ENCODE peak calls at places on chromosomes 7 and 10, in four cellular contexts. X is transverse colon, Y is right lobe of liver, R is heart left ventricle. A is an unnamed sample.

GRCh38 chr10:79202188-79203013 is 133.6 kb downstream of the ZMIZ1 start:
- DNase-seq in X (peak; percentile 38), Y (no peak), R (no peak), A (no peak)

GRCh38 chr10:103416436-103417147 is 20.2 kb downstream of the PDCD11 start:
- DNase-seq in X (peak; percentile 67), Y (no peak), R (no peak), A (peak; percentile 62)

GRCh38 chr10:30763933-30764332 is 134.4 kb upstream of the LYZL2 start:
- DNase-seq in X (peak; percentile 54), Y (no peak), R (no peak), A (no peak)

GRCh38 chr10:18216482-18216881 is 76.3 kb downstream of the CACNB2 start:
- DNase-seq in X (no peak), Y (no peak), R (no peak), A (no peak)

GRCh38 chr10:53023411-53023810 is 250.8 kb upstream of the MBL2 start:
- DNase-seq in X (no peak), Y (no peak), R (no peak), A (no peak)

GRCh38 chr7:156493942-156494341 is 146.6 kb upstream of the RNF32 start:
- DNase-seq in X (no peak), Y (no peak), R (no peak), A (no peak)

GRCh38 chr7:151264615-151265014 is 16.1 kb upstream of the SMARCD3 start:
- DNase-seq in X (no peak), Y (no peak), R (no peak), A (no peak)

GRCh38 chr7:101232141-101232821 is 5.3 kb downstream of the CLDN15 start:
- DNase-seq in X (peak; percentile 88), Y (no peak), R (no peak), A (peak; percentile 59)

GRCh38 chr10:100825325-100825875 is 80.0 kb downstream of the PAX2 start:
- DNase-seq in X (no peak), Y (no peak), R (no peak), A (no peak)

GRCh38 chr10:27783660-27784059 is 38.0 kb upstream of the MKX start:
- DNase-seq in X (no peak), Y (no peak), R (no peak), A (no peak)

GRCh38 chr10:36023939-36024338 is 381.8 kb upstream of the FZD8 start:
- DNase-seq in X (no peak), Y (no peak), R (no peak), A (no peak)

GRCh38 chr7:113892818-113893217 is 26.0 kb downstream of the PPP1R3A start:
- DNase-seq in X (no peak), Y (no peak), R (no peak), A (no peak)

GRCh38 chr10:61588770-61589211 is 73.9 kb upstream of the CABCOCO1 start:
- DNase-seq in X (no peak), Y (no peak), R (no peak), A (no peak)

GRCh38 chr7:158824028-158824427 is 5.3 kb downstream of the ESYT2 start:
- DNase-seq in X (peak; percentile 39), Y (no peak), R (no peak), A (no peak)

GRCh38 chr10:37854606-37855005 is 2.8 kb downstream of the ZNF248 start:
- DNase-seq in X (no peak), Y (no peak), R (no peak), A (no peak)

GRCh38 chr7:34430456-34430855 is 227.6 kb upstream of the NPSR1 start:
- DNase-seq in X (no peak), Y (no peak), R (no peak), A (peak; percentile 12)

GRCh38 chr7:44280636-44280992 is 44.8 kb downstream of the CAMK2B start:
- DNase-seq in X (peak; percentile 3), Y (no peak), R (no peak), A (no peak)

GRCh38 chr7:19916011-19916410 is 142.6 kb upstream of the TMEM196 start:
- DNase-seq in X (no peak), Y (no peak), R (no peak), A (no peak)

GRCh38 chr10:18723801-18724200 is 64.6 kb downstream of the ARL5B start:
- DNase-seq in X (no peak), Y (no peak), R (no peak), A (no peak)

GRCh38 chr10:132632091-132632561 is 94.5 kb downstream of the INPP5A start:
- DNase-seq in X (no peak), Y (peak; percentile 51), R (peak; percentile 83), A (no peak)

GRCh38 chr7:68700414-68700813 is 897.9 kb upstream of the AUTS2 start:
- DNase-seq in X (no peak), Y (no peak), R (no peak), A (no peak)

GRCh38 chr10:13528138-13528874 is 508 bp downstream of the BEND7 start:
- DNase-seq in X (peak; percentile 43), Y (peak; percentile 63), R (peak; percentile 61), A (peak; percentile 6)

GRCh38 chr10:124354411-124355382 is 64.0 kb downstream of the OAT start:
- DNase-seq in X (peak; percentile 33), Y (peak; percentile 87), R (peak; percentile 79), A (no peak)

GRCh38 chr10:77274046-77274795 is 363.4 kb downstream of the KCNMA1 start:
- DNase-seq in X (no peak), Y (no peak), R (no peak), A (no peak)

GRCh38 chr7:35334511-35334910 is 80.6 kb upstream of the TBX20 start:
- DNase-seq in X (no peak), Y (no peak), R (no peak), A (no peak)

GRCh38 chr10:98878418-98878817 is 357.2 kb downstream of the HPSE2 start:
- DNase-seq in X (no peak), Y (no peak), R (no peak), A (no peak)

GRCh38 chr10:97724341-97724941 is 10.9 kb downstream of the MARVELD1 start:
- DNase-seq in X (peak; percentile 54), Y (peak; percentile 48), R (no peak), A (no peak)

GRCh38 chr10:95048206-95048605 is 21.1 kb downstream of the CYP2C8 start:
- DNase-seq in X (no peak), Y (no peak), R (no peak), A (no peak)

GRCh38 chr10:118314882-118315281 is 27.2 kb downstream of the FAM204A start:
- DNase-seq in X (no peak), Y (no peak), R (no peak), A (no peak)

GRCh38 chr10:132443605-132443997 is 46.6 kb downstream of the PWWP2B start:
- DNase-seq in X (peak; percentile 66), Y (no peak), R (peak; percentile 73), A (no peak)

GRCh38 chr7:47357863-47358262 is 224.0 kb downstream of the TNS3 start:
- DNase-seq in X (peak; percentile 8), Y (no peak), R (no peak), A (no peak)

GRCh38 chr7:4849390-4849789 is 12.4 kb downstream of the PAPOLB start:
- DNase-seq in X (no peak), Y (no peak), R (no peak), A (peak; percentile 28)

GRCh38 chr7:155381852-155382801 is 75.8 kb upstream of the EN2 start:
- DNase-seq in X (no peak), Y (peak; percentile 48), R (no peak), A (no peak)
- H3K4me3 ChIP-seq in X (no peak overlapping the region), Y (no peak overlapping the region), R (peak overlapping the region; percentile 27), A (peak overlapping the region; percentile 16)

GRCh38 chr7:135557455-135558336 is at the start of gene NUP205:
- DNase-seq in X (peak; percentile 65), Y (peak; percentile 78), R (peak; percentile 84), A (peak; percentile 44)
- TF ChIP-seq POLR2A in X (peak; percentile 27), Y (peak; percentile 23), R (no peak), A (peak; percentile 24)

GRCh38 chr10:7817576-7817975 is 729 bp upstream of the TAF3 start:
- DNase-seq in X (no peak), Y (no peak), R (no peak), A (no peak)
- H3K4me3 ChIP-seq in X (peak overlapping the region; percentile 84), Y (peak overlapping the region; percentile 98), R (peak overlapping the region; percentile 99), A (peak overlapping the region; percentile 99)

DNA sequence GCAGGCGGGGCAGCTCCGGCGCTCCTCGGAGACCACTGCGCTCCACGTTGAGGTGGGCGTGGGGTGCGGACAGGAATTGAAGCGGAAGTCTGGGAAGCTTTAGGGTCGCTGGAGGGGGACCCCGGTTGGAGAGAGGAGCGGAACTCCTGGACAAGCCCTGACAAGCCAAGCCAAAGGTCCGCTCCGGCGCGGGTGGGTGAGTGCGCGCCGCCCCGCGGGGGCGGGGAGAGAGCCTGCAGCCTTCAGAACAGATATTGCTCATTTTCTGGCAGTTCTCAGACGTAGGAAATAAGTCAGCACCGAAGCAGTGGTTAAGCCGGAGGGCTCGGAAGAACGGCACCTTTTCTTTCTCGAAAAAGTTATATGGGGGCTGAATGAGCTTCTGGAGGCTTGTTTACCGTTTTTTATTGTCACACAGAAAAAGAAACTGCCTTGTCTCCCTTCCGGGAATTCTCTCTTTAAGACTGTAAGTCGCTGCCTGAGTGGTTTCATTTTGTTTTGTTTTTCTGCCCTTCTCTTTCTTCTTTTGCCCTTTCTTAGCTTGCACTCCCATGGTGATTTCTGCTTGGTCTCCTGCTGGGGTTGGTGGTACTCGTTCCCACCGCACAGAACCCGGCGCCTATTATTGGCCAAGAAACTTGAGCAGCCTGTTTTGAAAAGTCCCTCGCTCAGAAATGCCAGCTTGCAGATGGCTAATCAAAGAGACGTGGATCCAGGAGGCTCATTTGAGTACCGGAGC is 732 bp downstream of the FAS start:
- DNase-seq in X (peak; percentile 70), Y (peak; percentile 86), R (peak; percentile 86), A (peak; percentile 65)
- TF ChIP-seq POLR2A in X (peak; percentile 53), Y (peak; percentile 20), R (peak; percentile 55), A (peak; percentile 37)

GRCh38 chr10:72612203-72612826 is 13.6 kb downstream of the MICU1 start:
- DNase-seq in X (no peak), Y (no peak), R (no peak), A (no peak)

GRCh38 chr10:72615985-72616384 is 9.9 kb downstream of the MICU1 start:
- DNase-seq in X (no peak), Y (no peak), R (no peak), A (no peak)

GRCh38 chr10:72616716-72617115 is 9.2 kb downstream of the MICU1 start:
- DNase-seq in X (no peak), Y (no peak), R (no peak), A (no peak)

DNA sequence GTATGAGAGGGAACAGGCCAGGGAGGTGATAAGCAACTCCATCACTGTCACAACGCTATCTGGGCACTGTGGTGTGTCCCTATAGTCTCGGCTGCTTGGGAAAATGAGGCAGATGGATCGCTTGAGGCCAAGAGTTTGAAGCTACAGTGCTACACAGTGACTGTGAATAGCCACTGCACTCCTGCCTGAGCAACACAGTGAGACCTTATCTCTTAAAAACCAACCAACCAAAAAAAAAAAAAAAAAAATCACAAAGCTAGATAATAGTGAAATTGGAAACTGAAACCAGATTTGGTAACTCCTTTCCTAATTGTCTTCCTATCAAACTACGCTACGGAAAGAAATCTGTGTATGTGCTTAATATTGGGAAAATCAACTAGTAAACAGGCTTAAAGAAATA is 14.1 kb downstream of the MICU1 start:
- DNase-seq in X (no peak), Y (no peak), R (no peak), A (no peak)
- H3K4me3 ChIP-seq in X (no peak overlapping the region), Y (peak overlapping the region; percentile 41), R (peak overlapping the region; percentile 24), A (no peak overlapping the region)

A was measured in prostate gland.